ENCODE peak calls at places on chromosomes 12 and 14, in eight cellular contexts. Q is ovary; O is CD4-positive, alpha-beta memory T cell; D is T-helper 2 cell; K is AG08395; B is OCI-LY7; V is fibroblast of mammary gland; C is transverse colon. T is an unnamed sample.

GRCh38 chr12:65496617-65497016 is 218.1 kb downstream of the MSRB3 start:
- DNase-seq in V (peak; percentile 64), C (no peak), Q (no peak), K (peak; percentile 22), D (no peak), O (no peak), B (no peak), T (no peak)

GRCh38 chr14:103551338-103551762 is 11.1 kb downstream of the BAG5 start:
- DNase-seq in Q (no peak), D (no peak), C (no peak), K (peak; percentile 61), O (no peak), V (peak; percentile 39), B (no peak), T (peak; percentile 76)

GRCh38 chr14:53032161-53032803 is 81.4 kb upstream of the FERMT2 start:
- DNase-seq in Q (no peak), C (no peak), B (no peak), K (peak; percentile 83), D (no peak), V (peak; percentile 86), O (no peak), T (no peak)

GRCh38 chr14:100031506-100032281 is 33.5 kb upstream of the EVL start:
- DNase-seq in Q (no peak), C (peak; percentile 24), O (no peak), V (peak; percentile 99), K (peak; percentile 94), D (no peak), B (no peak), T (no peak)

GRCh38 chr14:44942436-44942835 is 19.3 kb downstream of the KLHL28 start:
- DNase-seq in Q (no peak), B (no peak), V (no peak), K (no peak), O (no peak), D (no peak), C (no peak), T (no peak)

GRCh38 chr12:117091758-117092510 is 7.3 kb downstream of the TESC start:
- DNase-seq in D (no peak), B (no peak), C (no peak), K (no peak), Q (peak; percentile 19), O (no peak), V (no peak), T (no peak)

GRCh38 chr12:82438356-82438755 is 80.0 kb downstream of the METTL25 start:
- DNase-seq in B (no peak), O (no peak), V (no peak), Q (no peak), K (no peak), C (no peak), D (peak; percentile 3), T (no peak)

GRCh38 chr12:64618953-64619590 is 8.8 kb downstream of the RASSF3 start:
- DNase-seq in Q (no peak), D (no peak), B (peak; percentile 82), O (no peak), C (no peak), K (peak; percentile 48), V (peak; percentile 65), T (no peak)

GRCh38 chr12:111414711-111415252 is 9.1 kb downstream of the SH2B3 start:
- DNase-seq in D (no peak), K (no peak), V (no peak), Q (no peak), C (no peak), O (no peak), B (no peak), T (no peak)

GRCh38 chr14:21711360-21711961 is 37.8 kb upstream of the OR4E1 start:
- DNase-seq in V (peak; percentile 57), O (peak; percentile 43), K (peak; percentile 4), B (peak; percentile 59), D (peak; percentile 49), Q (no peak), C (peak; percentile 13), T (no peak)

GRCh38 chr12:77435446-77436091 is 370.2 kb upstream of the E2F7 start:
- DNase-seq in D (no peak), V (no peak), K (no peak), O (no peak), B (no peak), C (no peak), Q (no peak), T (no peak)

GRCh38 chr14:56102901-56103409 is 15.3 kb upstream of the PELI2 start:
- DNase-seq in D (no peak), Q (no peak), K (no peak), C (no peak), V (no peak), B (no peak), O (no peak), T (no peak)

GRCh38 chr14:71403673-71404072 is 496.4 kb downstream of the PCNX1 start:
- DNase-seq in D (peak; percentile 81), B (peak; percentile 56), C (peak; percentile 14), O (peak; percentile 47), K (no peak), Q (no peak), V (peak; percentile 40), T (no peak)

GRCh38 chr12:58295268-58295667 is 353.9 kb downstream of the ATP23 start:
- DNase-seq in B (no peak), C (no peak), Q (no peak), O (no peak), V (no peak), K (no peak), D (no peak), T (no peak)

GRCh38 chr12:27460471-27460978 is 14.0 kb downstream of the SMCO2 start:
- DNase-seq in C (peak; percentile 19), K (no peak), D (peak; percentile 79), O (no peak), B (no peak), V (peak; percentile 37), Q (no peak), T (no peak)

GRCh38 chr14:99715266-99716000 is 31.3 kb downstream of the CYP46A1 start:
- DNase-seq in K (no peak), B (no peak), V (no peak), Q (no peak), O (no peak), D (no peak), C (no peak), T (no peak)

GRCh38 chr12:48980389-48980952 is 2.3 kb downstream of the WNT1 start:
- DNase-seq in O (peak; percentile 47), B (no peak), Q (no peak), C (peak; percentile 53), V (no peak), K (no peak), D (peak; percentile 52), T (no peak)

GRCh38 chr14:101595887-101596721 is 34.8 kb downstream of the DIO3 start:
- DNase-seq in Q (no peak), B (peak; percentile 86), O (peak; percentile 16), K (no peak), D (peak; percentile 86), V (no peak), C (peak; percentile 14), T (no peak)

GRCh38 chr12:131386167-131386521 is 324.7 kb upstream of the SFSWAP start:
- DNase-seq in V (no peak), K (no peak), B (no peak), O (no peak), C (no peak), Q (no peak), D (no peak), T (no peak)

GRCh38 chr12:12736759-12737676 is 19.9 kb downstream of the CDKN1B start:
- DNase-seq in O (peak; percentile 70), V (peak; percentile 79), Q (no peak), D (peak; percentile 95), K (peak; percentile 60), C (peak; percentile 46), B (peak; percentile 70), T (no peak)

GRCh38 chr12:90945070-90945649 is 9.8 kb downstream of the CCER1 start:
- DNase-seq in B (peak; percentile 50), D (peak; percentile 45), Q (no peak), O (no peak), C (no peak), K (peak; percentile 22), V (peak; percentile 53), T (no peak)

GRCh38 chr14:58738876-58739275 is 101.1 kb downstream of the DACT1 start:
- DNase-seq in O (no peak), B (no peak), V (peak; percentile 83), K (peak; percentile 20), Q (no peak), C (no peak), D (peak; percentile 49), T (no peak)

GRCh38 chr14:76948213-76948947 is 80.1 kb downstream of the IRF2BPL start:
- DNase-seq in K (no peak), D (no peak), C (peak; percentile 64), B (no peak), V (no peak), O (no peak), Q (no peak), T (no peak)

GRCh38 chr12:53726946-53727309 is 324 bp downstream of the CALCOCO1 start:
- DNase-seq in D (no peak), O (no peak), C (peak; percentile 13), V (peak; percentile 50), Q (no peak), B (no peak), K (no peak), T (peak; percentile 65)

GRCh38 chr14:44316647-44317432 is 190.2 kb downstream of the FSCB start:
- DNase-seq in K (peak; percentile 3), B (no peak), O (no peak), Q (no peak), D (peak; percentile 6), V (peak; percentile 91), C (peak; percentile 30), T (no peak)